ENCODE peak calls at places on chromosomes 16 and 17, in four cellular contexts. X is body of pancreas; K is T-helper 2 cell treated with Interferon-gamma antibody and Interleukin-4, amounts not matched to agents 5 μg/mL and 100 μg/mL, for 36 hours; H is NCI-H1694. U is an unnamed sample.

GRCh38 chr17:5248821-5249479 is 14.3 kb upstream of the SCIMP start:
- DNase-seq in X (no peak), K (no peak), H (no peak), U (no peak)

GRCh38 chr17:29178750-29179231 is 1.4 kb downstream of the MYO18A start:
- DNase-seq in X (peak; percentile 64), K (no peak), H (no peak), U (no peak)

GRCh38 chr17:47237841-47238240 is 15.8 kb upstream of the ITGB3 start:
- DNase-seq in X (no peak), K (no peak), H (no peak), U (no peak)

GRCh38 chr17:2691965-2692780 is 19.4 kb downstream of the CLUH start:
- DNase-seq in X (no peak), K (no peak), H (no peak), U (peak; percentile 17)

GRCh38 chr17:35866356-35866950 is 2.2 kb downstream of the HEATR9 start:
- DNase-seq in X (no peak), K (no peak), H (no peak), U (no peak)

GRCh38 chr17:56594528-56595418 is 1.3 kb downstream of the NOG start:
- DNase-seq in X (no peak), K (peak; percentile 10), H (peak; percentile 20), U (no peak)

GRCh38 chr16:86215233-86215978 is 294.9 kb upstream of the FOXF1 start:
- DNase-seq in X (peak; percentile 79), K (no peak), H (no peak), U (no peak)

GRCh38 chr16:27332105-27332504 is 18.3 kb downstream of the IL4R start:
- DNase-seq in X (no peak), K (no peak), H (no peak), U (peak; percentile 19)

GRCh38 chr16:66386629-66387622 is 20.4 kb downstream of the CDH5 start:
- DNase-seq in X (peak; percentile 27), K (no peak), H (no peak), U (no peak)

GRCh38 chr17:14361945-14362508 is 61.1 kb downstream of the HS3ST3B1 start:
- DNase-seq in X (no peak), K (no peak), H (no peak), U (no peak)

GRCh38 chr17:70169707-70170597 is 620 bp downstream of the KCNJ2 start:
- DNase-seq in X (no peak), K (no peak), H (no peak), U (no peak)

GRCh38 chr16:17426451-17426850 is 44.3 kb downstream of the XYLT1 start:
- DNase-seq in X (no peak), K (no peak), H (no peak), U (no peak)

GRCh38 chr17:29140051-29140582 is 40.1 kb downstream of the MYO18A start:
- DNase-seq in X (peak; percentile 87), K (peak; percentile 88), H (no peak), U (no peak)

GRCh38 chr17:17819561-17819995 is 17.2 kb downstream of the SREBF1 start:
- DNase-seq in X (peak; percentile 89), K (peak; percentile 84), H (no peak), U (peak; percentile 52)

GRCh38 chr17:43998552-43998951 is 5.9 kb upstream of the NAGS start:
- DNase-seq in X (no peak), K (no peak), H (no peak), U (no peak)

GRCh38 chr17:7383742-7384488 is 3.0 kb downstream of the TNK1 start:
- DNase-seq in X (no peak), K (peak; percentile 72), H (no peak), U (no peak)

GRCh38 chr16:57361384-57361783 is 2.8 kb downstream of the CCL22 start:
- DNase-seq in X (peak; percentile 54), K (no peak), H (no peak), U (no peak)

GRCh38 chr16:67537270-67537635 is 8.6 kb downstream of the RIPOR1 start:
- DNase-seq in X (peak; percentile 65), K (peak; percentile 46), H (no peak), U (no peak)

GRCh38 chr17:2695961-2696760 is 15.4 kb downstream of the CLUH start:
- DNase-seq in X (no peak), K (no peak), H (no peak), U (peak; percentile 1)

GRCh38 chr17:75679706-75680201 is 12.6 kb downstream of the SAP30BP start:
- DNase-seq in X (peak; percentile 31), K (no peak), H (no peak), U (no peak)

GRCh38 chr16:1642148-1642547 is 30.0 kb downstream of the CRAMP1 start:
- DNase-seq in X (no peak), K (no peak), H (no peak), U (no peak)

GRCh38 chr17:42414782-42415409 is 8.2 kb downstream of the CAVIN1 start:
- DNase-seq in X (no peak), K (no peak), H (no peak), U (no peak)

GRCh38 chr17:74842599-74843351 is 16.9 kb downstream of the GRIN2C start:
- DNase-seq in X (peak; percentile 81), K (peak; percentile 14), H (peak; percentile 55), U (no peak)

GRCh38 chr16:86604436-86605220 is 26.3 kb downstream of the FOXL1 start:
- DNase-seq in X (no peak), K (peak; percentile 17), H (no peak), U (no peak)

GRCh38 chr17:82384730-82385429 is 13.3 kb downstream of the UTS2R start:
- DNase-seq in X (peak; percentile 90), K (no peak), H (peak; percentile 42), U (no peak)

GRCh38 chr16:24013733-24014645 is 178.2 kb downstream of the PRKCB start:
- DNase-seq in X (no peak), K (peak; percentile 55), H (no peak), U (no peak)

GRCh38 chr17:59277031-59277430 is 54.4 kb upstream of the YPEL2 start:
- DNase-seq in X (no peak), K (no peak), H (no peak), U (no peak)

GRCh38 chr17:74349120-74349519 is 12.5 kb downstream of the BTBD17 start:
- DNase-seq in X (no peak), K (no peak), H (no peak), U (no peak)

GRCh38 chr17:7479139-7479388 is 367 bp downstream of the ZBTB4 start:
- DNase-seq in X (no peak), K (no peak), H (no peak), U (no peak)

GRCh38 chr17:80189611-80190010 is 19.8 kb downstream of the CARD14 start:
- DNase-seq in X (no peak), K (no peak), H (no peak), U (no peak)

GRCh38 chr16:11570796-11571195 is 15.9 kb downstream of the LITAF start:
- DNase-seq in X (no peak), K (no peak), H (no peak), U (no peak)

GRCh38 chr17:37702605-37703004 is 42.3 kb downstream of the HNF1B start:
- DNase-seq in X (no peak), K (no peak), H (no peak), U (no peak)

GRCh38 chr16:24273511-24273910 is 17.4 kb downstream of the CACNG3 start:
- DNase-seq in X (no peak), K (no peak), H (no peak), U (no peak)

GRCh38 chr17:47267354-47267828 is 13.8 kb downstream of the ITGB3 start:
- DNase-seq in X (no peak), K (no peak), H (no peak), U (no peak)

GRCh38 chr17:68514809-68515208 is 2.6 kb downstream of the PRKAR1A start:
- DNase-seq in X (no peak), K (no peak), H (no peak), U (no peak)

GRCh38 chr17:45414997-45415881 is 17.4 kb downstream of the ARHGAP27 start:
- DNase-seq in X (no peak), K (no peak), H (no peak), U (no peak)

GRCh38 chr17:7258731-7259554 is 3.3 kb downstream of the CLDN7 start:
- DNase-seq in X (peak; percentile 78), K (no peak), H (no peak), U (no peak)

U was measured in omental fat pad.